ENCODE peak calls at places on chromosomes 1 and 21, in six cellular contexts. L is H1, N is IMR-90, D is neuronal stem cell, Y is mesenchymal stem cell, U is trophoblast cell. H is an unnamed sample.

GRCh38 chr1:33248244-33248643 is 8.0 kb upstream of the ZNF362 start:
- DNase-seq in L (no peak), N (no peak), D (no peak), Y (no peak), U (peak), H (no peak)

GRCh38 chr1:193111641-193112090 is 6.5 kb upstream of the GLRX2 start:
- DNase-seq in L (no peak), N (peak), D (no peak), Y (peak), U (peak), H (no peak)

GRCh38 chr1:227654858-227655752 is 80.0 kb downstream of the JMJD4 start:
- DNase-seq in L (no peak), N (no peak), D (no peak), Y (peak), U (no peak), H (no peak)

GRCh38 chr1:185595835-185596667 is 138.1 kb upstream of the HMCN1 start:
- DNase-seq in L (peak), N (peak), D (peak), Y (peak), U (peak), H (peak)

GRCh38 chr21:45466330-45467220 is 61.6 kb downstream of the COL18A1 start:
- DNase-seq in L (no peak), N (no peak), D (no peak), Y (no peak), U (no peak), H (no peak)

GRCh38 chr21:38112219-38112789 is 144.5 kb upstream of the KCNJ15 start:
- DNase-seq in L (no peak), N (no peak), D (no peak), Y (no peak), U (no peak), H (no peak)

GRCh38 chr1:219771039-219771438 is 157.3 kb downstream of the SLC30A10 start:
- DNase-seq in L (no peak), N (peak), D (no peak), Y (peak), U (peak), H (no peak)

GRCh38 chr1:68384872-68385390 is 64.8 kb downstream of the RPE65 start:
- DNase-seq in L (no peak), N (peak), D (no peak), Y (peak), U (no peak), H (no peak)

GRCh38 chr1:152459596-152460528 is 45.8 kb upstream of the CRNN start:
- DNase-seq in L (peak), N (peak), D (no peak), Y (peak), U (peak), H (peak)

GRCh38 chr1:109535971-109536491 is 3.6 kb upstream of the GPR61 start:
- DNase-seq in L (no peak), N (no peak), D (no peak), Y (no peak), U (no peak), H (no peak)

GRCh38 chr1:64514197-64514765 is 44.4 kb downstream of the CACHD1 start:
- DNase-seq in L (no peak), N (peak), D (no peak), Y (peak), U (peak), H (no peak)

GRCh38 chr1:241323510-241323909 is 33.5 kb downstream of the RGS7 start:
- DNase-seq in L (peak), N (peak), D (peak), Y (peak), U (no peak), H (peak)

GRCh38 chr1:68132426-68133130 is 82.2 kb upstream of the DIRAS3 start:
- DNase-seq in L (no peak), N (no peak), D (no peak), Y (no peak), U (no peak), H (no peak)

GRCh38 chr21:45644041-45644906 is 749 bp downstream of the PCBP3 start:
- DNase-seq in L (no peak), N (no peak), D (peak), Y (peak), U (no peak), H (no peak)

GRCh38 chr1:222823673-222824072 is 8.8 kb downstream of the DISP1 start:
- DNase-seq in L (no peak), N (no peak), D (no peak), Y (no peak), U (no peak), H (no peak)

GRCh38 chr1:213061263-213061662 is 10.2 kb downstream of the RPS6KC1 start:
- DNase-seq in L (no peak), N (no peak), D (no peak), Y (no peak), U (no peak), H (no peak)

GRCh38 chr1:114207635-114208034 is 54.0 kb upstream of the SYT6 start:
- DNase-seq in L (no peak), N (no peak), D (no peak), Y (no peak), U (no peak), H (peak)

GRCh38 chr1:88985033-88985432 is 7.4 kb downstream of the KYAT3 start:
- DNase-seq in L (no peak), N (peak), D (no peak), Y (peak), U (no peak), H (no peak)

GRCh38 chr21:38120984-38121855 is 135.6 kb upstream of the KCNJ15 start:
- DNase-seq in L (no peak), N (no peak), D (no peak), Y (no peak), U (peak), H (no peak)

GRCh38 chr1:62142550-62142949 is 52.1 kb upstream of the L1TD1 start:
- DNase-seq in L (peak), N (no peak), D (peak), Y (no peak), U (no peak), H (peak)

GRCh38 chr1:209433649-209434031 is 149.9 kb upstream of the CAMK1G start:
- DNase-seq in L (no peak), N (no peak), D (no peak), Y (no peak), U (no peak), H (no peak)

GRCh38 chr1:30670195-30671060 is 53.0 kb downstream of the MATN1 start:
- DNase-seq in L (no peak), N (peak), D (no peak), Y (no peak), U (no peak), H (no peak)

GRCh38 chr1:91604632-91605031 is 104.0 kb downstream of the CDC7 start:
- DNase-seq in L (no peak), N (peak), D (no peak), Y (no peak), U (no peak), H (no peak)

GRCh38 chr1:9883585-9884449 is 26.3 kb downstream of the CTNNBIP1 start:
- DNase-seq in L (no peak), N (no peak), D (no peak), Y (no peak), U (no peak), H (no peak)

GRCh38 chr1:231124746-231125145 is 37.1 kb upstream of the TRIM67 start:
- DNase-seq in L (no peak), N (no peak), D (no peak), Y (no peak), U (no peak), H (no peak)
- H4K91ac ChIP-seq in L (no peak), N (no peak), D (no peak), Y (no peak), U (no peak), H (no peak)

GRCh38 chr21:26191609-26192008 is 21.0 kb upstream of the APP start:
- DNase-seq in L (no peak), N (no peak), D (no peak), Y (no peak), U (no peak), H (no peak)
- H4K91ac ChIP-seq in L (no peak), N (no peak), D (no peak), Y (no peak), U (no peak), H (no peak)

GRCh38 chr1:178165196-178165595 is 71.3 kb downstream of the RASAL2 start:
- DNase-seq in L (no peak), N (no peak), D (no peak), Y (no peak), U (no peak), H (no peak)
- H4K91ac ChIP-seq in L (no peak), N (no peak), D (no peak), Y (no peak), U (no peak), H (no peak)

GRCh38 chr1:244160455-244161020 is 109.5 kb downstream of the ZBTB18 start:
- DNase-seq in L (no peak), N (no peak), D (no peak), Y (no peak), U (no peak), H (no peak)

GRCh38 chr1:244163131-244163530 is 112.0 kb downstream of the ZBTB18 start:
- DNase-seq in L (no peak), N (peak), D (no peak), Y (peak), U (no peak), H (no peak)

GRCh38 chr1:244158039-244158438 is 107.0 kb downstream of the ZBTB18 start:
- DNase-seq in L (no peak), N (no peak), D (no peak), Y (no peak), U (no peak), H (no peak)

GRCh38 chr1:244161111-244161510 is 110.0 kb downstream of the ZBTB18 start:
- DNase-seq in L (no peak), N (no peak), D (no peak), Y (no peak), U (no peak), H (no peak)

DNA sequence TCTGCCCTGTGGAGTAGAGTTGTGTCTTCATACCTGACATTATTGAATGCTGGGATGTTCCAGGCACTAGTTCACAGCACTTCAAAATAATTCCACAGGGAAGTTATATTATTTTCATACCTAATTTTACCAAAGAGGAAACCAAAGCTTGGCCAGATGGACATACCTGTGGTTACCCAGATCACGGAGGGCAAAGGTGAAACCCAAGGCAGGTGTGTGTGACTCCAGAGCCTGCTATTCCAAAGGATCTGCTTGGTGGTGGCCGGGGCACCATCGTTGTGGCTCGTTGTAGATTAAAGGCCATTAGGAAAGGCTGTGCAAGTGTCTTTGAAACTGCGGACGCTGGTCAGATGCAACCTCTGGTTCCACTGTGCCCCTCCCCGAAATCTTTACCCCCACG is 108.6 kb downstream of the ZBTB18 start:
- DNase-seq in L (no peak), N (no peak), D (no peak), Y (no peak), U (no peak), H (no peak)
- H4K91ac ChIP-seq in L (no peak), N (no peak), D (no peak), Y (no peak), U (no peak), H (no peak)